ENCODE peak calls at places on chromosomes 7 and 10, in eight cellular contexts. S is upper lobe of right lung; A is AG04450; L is CD4-positive, alpha-beta T cell; V is left lung; Q is BE2C; W is colonic mucosa; X is left ventricle myocardium inferior. D is an unnamed sample. For H3K9me3, the result is how much of the 10 kb centered on the place peaks cover.

GRCh38 chr7:73880755-73881328 is 19.9 kb downstream of the TMEM270 start:
- DNase-seq in S (no peak), A (no peak), L (no peak), V (no peak), Q (no peak), W (no peak), X (no peak), D (no peak)

GRCh38 chr10:15120523-15120922 is 23.4 kb downstream of the RPP38 start:
- DNase-seq in S (no peak), A (no peak), L (no peak), V (no peak), Q (no peak), W (no peak), X (no peak), D (no peak)

GRCh38 chr10:50605280-50606270 is 18.2 kb downstream of the SGMS1 start:
- DNase-seq in S (no peak), A (peak), L (no peak), V (peak), Q (no peak), W (peak), X (no peak), D (no peak)

GRCh38 chr7:142461437-142461836 is 203.6 kb upstream of the PRSS58 start:
- DNase-seq in S (no peak), A (peak), L (no peak), V (no peak), Q (no peak), W (no peak), X (no peak), D (no peak)

GRCh38 chr7:909358-910329 is 33.3 kb downstream of the GET4 start:
- DNase-seq in S (peak), A (no peak), L (no peak), V (peak), Q (no peak), W (peak), X (peak), D (no peak)

GRCh38 chr7:134703781-134704180 is 57.1 kb downstream of the BPGM start:
- DNase-seq in S (no peak), A (no peak), L (no peak), V (no peak), Q (no peak), W (no peak), X (no peak), D (no peak)

GRCh38 chr7:5352440-5353010 is 69.8 kb downstream of the SLC29A4 start:
- DNase-seq in S (no peak), A (no peak), L (no peak), V (no peak), Q (no peak), W (no peak), X (no peak), D (no peak)

GRCh38 chr7:126411821-126412383 is 840.8 kb downstream of the GRM8 start:
- DNase-seq in S (no peak), A (no peak), L (no peak), V (no peak), Q (no peak), W (no peak), X (no peak), D (no peak)

GRCh38 chr10:31757831-31758230 is 170.8 kb downstream of the ARHGAP12 start:
- DNase-seq in S (no peak), A (no peak), L (no peak), V (no peak), Q (no peak), W (no peak), X (no peak), D (no peak)

GRCh38 chr10:121332829-121333765 is 265.1 kb downstream of the FGFR2 start:
- DNase-seq in S (no peak), A (no peak), L (no peak), V (no peak), Q (no peak), W (no peak), X (no peak), D (no peak)

GRCh38 chr7:37633048-37633447 is 50.5 kb upstream of the GPR141 start:
- DNase-seq in S (no peak), A (no peak), L (no peak), V (no peak), Q (no peak), W (no peak), X (no peak), D (no peak)

GRCh38 chr7:69967699-69968450 is 369.6 kb downstream of the AUTS2 start:
- DNase-seq in S (no peak), A (no peak), L (no peak), V (peak), Q (no peak), W (no peak), X (no peak), D (no peak)

GRCh38 chr7:70376561-70377031 is 755.3 kb upstream of the GALNT17 start:
- DNase-seq in S (no peak), A (no peak), L (no peak), V (no peak), Q (peak), W (no peak), X (no peak), D (no peak)

GRCh38 chr7:43668035-43668434 is 61.3 kb downstream of the COA1 start:
- DNase-seq in S (no peak), A (no peak), L (no peak), V (no peak), Q (no peak), W (no peak), X (no peak), D (no peak)

GRCh38 chr10:17349009-17349349 is 105.4 kb downstream of the ST8SIA6 start:
- DNase-seq in S (no peak), A (no peak), L (no peak), V (no peak), Q (no peak), W (no peak), X (no peak), D (no peak)

GRCh38 chr10:88851706-88852105 is at the start of gene ANKRD22:
- DNase-seq in S (no peak), A (no peak), L (no peak), V (peak), Q (no peak), W (peak), X (no peak), D (no peak)

GRCh38 chr7:134058521-134058920 is 68.6 kb upstream of the LRGUK start:
- DNase-seq in S (no peak), A (no peak), L (no peak), V (no peak), Q (no peak), W (no peak), X (no peak), D (no peak)

GRCh38 chr7:137094-137861 is 55.1 kb upstream of the FAM20C start:
- DNase-seq in S (peak), A (no peak), L (no peak), V (peak), Q (no peak), W (no peak), X (no peak), D (no peak)

GRCh38 chr10:128211953-128212727 is 85.9 kb upstream of the MKI67 start:
- DNase-seq in S (peak), A (peak), L (peak), V (peak), Q (peak), W (peak), X (peak), D (peak)

GRCh38 chr10:84565881-84566280 is 237.5 kb downstream of the CCSER2 start:
- DNase-seq in S (no peak), A (no peak), L (no peak), V (no peak), Q (no peak), W (peak), X (no peak), D (no peak)

GRCh38 chr10:27088263-27089044 is 11.8 kb downstream of the ANKRD26 start:
- DNase-seq in S (no peak), A (no peak), L (no peak), V (no peak), Q (no peak), W (no peak), X (no peak), D (no peak)

GRCh38 chr10:114043532-114044250 is at the start of gene ADRB1:
- DNase-seq in S (peak), A (no peak), L (peak), V (peak), Q (peak), W (peak), X (peak), D (peak)

GRCh38 chr7:112649560-112649959 is 140.6 kb downstream of the TMEM168 start:
- DNase-seq in S (no peak), A (no peak), L (no peak), V (no peak), Q (no peak), W (no peak), X (no peak), D (no peak)

GRCh38 chr10:13316635-13317311 is 16.9 kb upstream of the PHYH start:
- DNase-seq in S (no peak), A (no peak), L (no peak), V (no peak), Q (no peak), W (no peak), X (no peak), D (no peak)

GRCh38 chr10:23172429-23172828 is 19.7 kb upstream of the PTF1A start:
- DNase-seq in S (no peak), A (no peak), L (no peak), V (no peak), Q (no peak), W (no peak), X (no peak), D (no peak)

GRCh38 chr10:78248651-78249464 is 215.2 kb downstream of the RPS24 start:
- DNase-seq in S (no peak), A (peak), L (no peak), V (peak), Q (no peak), W (peak), X (no peak), D (no peak)

GRCh38 chr10:19706904-19707303 is 109.3 kb upstream of the PLXDC2 start:
- DNase-seq in S (no peak), A (no peak), L (no peak), V (no peak), Q (no peak), W (no peak), X (no peak), D (no peak)

GRCh38 chr7:73451780-73452398 is 18.3 kb downstream of the FZD9 start:
- DNase-seq in S (no peak), A (peak), L (no peak), V (no peak), Q (no peak), W (no peak), X (no peak), D (peak)

GRCh38 chr7:46651070-46651469 is 730.0 kb upstream of the IGFBP3 start:
- DNase-seq in S (no peak), A (no peak), L (no peak), V (no peak), Q (no peak), W (peak), X (no peak), D (no peak)

GRCh38 chr10:6327906-6328707 is 125.4 kb downstream of the PFKFB3 start:
- DNase-seq in S (no peak), A (no peak), L (no peak), V (no peak), Q (no peak), W (no peak), X (no peak), D (no peak)

GRCh38 chr10:6333973-6334372 is 131.2 kb downstream of the PFKFB3 start:
- DNase-seq in S (no peak), A (no peak), L (no peak), V (no peak), Q (no peak), W (no peak), X (no peak), D (no peak)

GRCh38 chr10:6333086-6333485 is 130.4 kb downstream of the PFKFB3 start:
- DNase-seq in S (no peak), A (no peak), L (no peak), V (no peak), Q (no peak), W (no peak), X (no peak), D (no peak)

GRCh38 chr10:6328708-6329423 is 126.1 kb downstream of the PFKFB3 start:
- DNase-seq in S (no peak), A (no peak), L (no peak), V (no peak), Q (no peak), W (no peak), X (no peak), D (no peak)
- H3K9me3 ChIP-seq in S (under half), A (under half), L (under half), V (under half), Q (under half), W (under half), X (under half), D (under half)

GRCh38 chr10:111261066-111261465 is 184.2 kb downstream of the ADRA2A start:
- DNase-seq in S (no peak), A (no peak), L (no peak), V (no peak), Q (no peak), W (no peak), X (no peak), D (no peak)
- H3K9me3 ChIP-seq in S (under half), A (under half), L (under half), V (under half), Q (under half), W (under half), X (under half), D (under half)

GRCh38 chr7:138166681-138167080 is 90.4 kb downstream of the AKR1D1 start:
- DNase-seq in S (no peak), A (no peak), L (no peak), V (no peak), Q (no peak), W (no peak), X (no peak), D (no peak)

GRCh38 chr7:138167222-138167621 is 91.0 kb downstream of the AKR1D1 start:
- DNase-seq in S (no peak), A (no peak), L (no peak), V (no peak), Q (no peak), W (no peak), X (no peak), D (no peak)

GRCh38 chr7:138164804-138165203 is 88.5 kb downstream of the AKR1D1 start:
- DNase-seq in S (no peak), A (no peak), L (no peak), V (no peak), Q (no peak), W (no peak), X (no peak), D (peak)

GRCh38 chr7:138161600-138162081 is 85.4 kb downstream of the AKR1D1 start:
- DNase-seq in S (peak), A (peak), L (peak), V (peak), Q (peak), W (peak), X (peak), D (peak)

GRCh38 chr7:138163800-138164199 is 87.5 kb downstream of the AKR1D1 start:
- DNase-seq in S (no peak), A (no peak), L (no peak), V (no peak), Q (no peak), W (no peak), X (no peak), D (no peak)
- H3K9me3 ChIP-seq in S (under half), A (under half), L (under half), V (under half), Q (under half), W (under half), X (under half), D (under half)

DNA sequence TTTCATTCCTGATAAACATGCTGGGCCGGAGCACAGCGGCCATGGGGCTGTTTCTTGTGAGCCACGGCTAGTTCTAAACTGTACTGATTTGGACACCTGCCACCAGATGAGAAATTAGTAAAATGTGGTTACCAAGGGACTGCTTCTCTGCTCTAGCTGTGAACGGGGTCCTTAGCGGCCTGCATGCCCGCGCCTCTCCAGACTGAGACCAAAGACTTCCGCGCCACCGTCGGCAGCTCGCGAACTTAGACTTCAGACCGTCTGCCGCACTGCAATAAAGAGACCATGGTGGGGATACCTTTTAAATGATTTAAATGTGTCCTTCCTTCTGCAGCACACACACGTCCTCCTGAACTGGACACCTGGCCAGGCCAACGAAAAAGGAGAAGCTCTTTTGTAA is 116.4 kb downstream of the BMS1 start:
- DNase-seq in S (no peak), A (no peak), L (no peak), V (no peak), Q (no peak), W (no peak), X (no peak), D (no peak)
- H3K9me3 ChIP-seq in S (under half), A (under half), L (under half), V (under half), Q (under half), W (under half), X (under half), D (under half)

DNA sequence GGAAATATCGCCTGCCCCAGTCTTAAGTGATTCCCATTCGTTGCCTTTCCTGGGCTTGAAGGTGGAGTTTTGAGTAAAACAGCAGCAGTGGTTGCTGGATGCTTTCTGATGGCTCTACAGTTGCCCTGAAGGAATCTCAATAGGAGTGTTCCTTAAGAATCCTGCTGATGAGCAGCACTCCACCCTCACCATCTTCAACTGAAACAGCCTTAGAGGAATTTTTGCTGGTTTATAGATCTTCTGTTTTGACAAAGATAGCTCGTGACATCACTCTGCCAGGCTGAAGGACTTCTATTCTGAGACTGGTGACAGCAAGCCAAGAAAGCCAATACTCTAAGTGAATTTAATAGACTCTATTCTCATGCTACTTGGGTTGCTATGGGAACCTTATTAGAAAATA is 1014.7 kb downstream of the NRG3 start:
- DNase-seq in S (no peak), A (no peak), L (no peak), V (no peak), Q (no peak), W (no peak), X (no peak), D (no peak)
- H3K9me3 ChIP-seq in S (under half), A (under half), L (under half), V (under half), Q (under half), W (under half), X (under half), D (under half)

GRCh38 chr10:90817173-90817889 is 40.5 kb downstream of the HTR7 start:
- DNase-seq in S (no peak), A (no peak), L (no peak), V (no peak), Q (no peak), W (no peak), X (no peak), D (no peak)

GRCh38 chr10:90818736-90819135 is 39.1 kb downstream of the HTR7 start:
- DNase-seq in S (no peak), A (no peak), L (no peak), V (no peak), Q (no peak), W (no peak), X (no peak), D (no peak)

GRCh38 chr10:90822508-90822907 is 35.3 kb downstream of the HTR7 start:
- DNase-seq in S (no peak), A (no peak), L (no peak), V (no peak), Q (no peak), W (no peak), X (no peak), D (no peak)
- H3K9me3 ChIP-seq in S (under half), A (under half), L (under half), V (under half), Q (under half), W (under half), X (under half), D (under half)

GRCh38 chr7:13827716-13828115 is 161.8 kb downstream of the ETV1 start:
- DNase-seq in S (no peak), A (no peak), L (no peak), V (no peak), Q (no peak), W (no peak), X (no peak), D (no peak)

GRCh38 chr7:13829231-13829630 is 160.2 kb downstream of the ETV1 start:
- DNase-seq in S (no peak), A (no peak), L (no peak), V (no peak), Q (no peak), W (no peak), X (no peak), D (no peak)

GRCh38 chr7:13832346-13832745 is 157.1 kb downstream of the ETV1 start:
- DNase-seq in S (no peak), A (no peak), L (no peak), V (no peak), Q (no peak), W (no peak), X (no peak), D (no peak)

GRCh38 chr7:13829914-13830603 is 159.4 kb downstream of the ETV1 start:
- DNase-seq in S (no peak), A (peak), L (no peak), V (no peak), Q (no peak), W (no peak), X (no peak), D (no peak)

DNA sequence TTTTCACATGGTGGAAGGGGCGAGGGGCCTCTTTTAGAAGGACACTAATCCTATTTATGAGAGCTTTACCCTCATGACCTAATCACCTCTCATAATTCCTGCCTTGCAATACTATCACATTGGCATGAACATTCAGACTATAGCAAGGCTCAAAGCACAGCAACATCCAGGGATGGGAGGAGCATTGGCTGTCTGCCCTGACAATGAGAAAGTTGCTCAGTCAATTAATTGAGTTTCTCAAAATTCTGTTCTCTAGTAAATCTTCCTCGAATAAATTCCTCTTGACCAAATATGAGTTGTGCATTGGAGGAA is 158.9 kb downstream of the ETV1 start:
- DNase-seq in S (no peak), A (no peak), L (no peak), V (no peak), Q (no peak), W (no peak), X (no peak), D (no peak)
- H3K9me3 ChIP-seq in S (under half), A (under half), L (under half), V (under half), Q (under half), W (under half), X (under half), D (under half)

GRCh38 chr10:131430716-131431402 is 119.3 kb upstream of the TCERG1L start:
- DNase-seq in S (no peak), A (no peak), L (no peak), V (no peak), Q (no peak), W (no peak), X (no peak), D (no peak)
- H3K9me3 ChIP-seq in S (under half), A (half or more), L (under half), V (under half), Q (under half), W (under half), X (under half), D (under half)

GRCh38 chr7:158246272-158246959 is 341.2 kb downstream of the PTPRN2 start:
- DNase-seq in S (no peak), A (no peak), L (no peak), V (no peak), Q (no peak), W (no peak), X (no peak), D (no peak)

GRCh38 chr7:158248816-158249215 is 338.8 kb downstream of the PTPRN2 start:
- DNase-seq in S (no peak), A (no peak), L (no peak), V (no peak), Q (no peak), W (no peak), X (no peak), D (no peak)

GRCh38 chr7:158245724-158246041 is 341.9 kb downstream of the PTPRN2 start:
- DNase-seq in S (peak), A (no peak), L (no peak), V (no peak), Q (no peak), W (no peak), X (no peak), D (no peak)

GRCh38 chr7:158247758-158248487 is 339.7 kb downstream of the PTPRN2 start:
- DNase-seq in S (peak), A (no peak), L (no peak), V (no peak), Q (no peak), W (no peak), X (no peak), D (no peak)

GRCh38 chr7:158246960-158247673 is 340.5 kb downstream of the PTPRN2 start:
- DNase-seq in S (peak), A (no peak), L (no peak), V (no peak), Q (no peak), W (no peak), X (no peak), D (no peak)
- H3K9me3 ChIP-seq in S (under half), A (half or more), L (under half), V (under half), Q (under half), W (under half), X (under half), D (under half)